ENCODE peak calls at places on chromosome 6, in four cellular contexts. F is astrocyte, R is GM23248, A is PC-9. Y is an unnamed sample.

GRCh38 chr6:2713473-2714358 is 37.0 kb downstream of the MYLK4 start:
- DNase-seq in A (no peak), F (peak; percentile 83), R (no peak), Y (no peak)

GRCh38 chr6:70371454-70372105 is 41.7 kb upstream of the FAM135A start:
- DNase-seq in F (peak; percentile 64), A (peak; percentile 93), R (peak; percentile 93), Y (peak; percentile 84)

GRCh38 chr6:25389501-25389900 is 110.3 kb downstream of the CARMIL1 start:
- DNase-seq in F (peak; percentile 73), A (no peak), R (peak; percentile 84), Y (no peak)

GRCh38 chr6:87789198-87789899 is 87.3 kb upstream of the AKIRIN2 start:
- DNase-seq in F (peak; percentile 36), A (peak; percentile 37), R (peak; percentile 89), Y (peak; percentile 75)

GRCh38 chr6:5095236-5095635 is 10.1 kb downstream of the PPP1R3G start:
- DNase-seq in F (peak; percentile 73), R (peak; percentile 68), A (no peak), Y (no peak)

GRCh38 chr6:142893088-142893487 is 51.9 kb downstream of the HIVEP2 start:
- DNase-seq in F (peak; percentile 59), R (peak; percentile 47), A (peak; percentile 55), Y (no peak)

GRCh38 chr6:84764332-84765049 is at the start of gene TBX18:
- DNase-seq in R (peak; percentile 100), F (peak; percentile 84), A (no peak), Y (peak; percentile 95)

GRCh38 chr6:140586426-140587061 is 1212.1 kb upstream of the CITED2 start:
- DNase-seq in F (no peak), R (no peak), A (no peak), Y (no peak)

GRCh38 chr6:29521006-29521680 is 33.4 kb upstream of the MAS1L start:
- DNase-seq in F (no peak), A (no peak), R (no peak), Y (no peak)

GRCh38 chr6:3894535-3895302 is 45.5 kb downstream of the FAM50B start:
- DNase-seq in R (no peak), A (no peak), F (no peak), Y (no peak)

GRCh38 chr6:72363844-72364740 is 257.8 kb upstream of the KCNQ5 start:
- DNase-seq in F (peak; percentile 98), A (no peak), R (peak; percentile 95), Y (peak; percentile 51)

GRCh38 chr6:14095444-14095843 is 22.1 kb upstream of the CD83 start:
- DNase-seq in F (no peak), A (no peak), R (no peak), Y (no peak)

GRCh38 chr6:42365021-42365420 is 86.7 kb downstream of the TRERF1 start:
- DNase-seq in F (no peak), R (peak; percentile 7), A (no peak), Y (no peak)

GRCh38 chr6:111922454-111923297 is 49.4 kb upstream of the FYN start:
- DNase-seq in A (no peak), F (peak; percentile 71), R (peak; percentile 80), Y (no peak)

GRCh38 chr6:167153523-167153959 is 4.2 kb downstream of the GPR31 start:
- DNase-seq in A (no peak), F (peak; percentile 67), R (peak; percentile 29), Y (no peak)

GRCh38 chr6:20454201-20454824 is 52.6 kb downstream of the E2F3 start:
- DNase-seq in R (no peak), F (no peak), A (no peak), Y (peak; percentile 10)

GRCh38 chr6:89313006-89313405 is 2.1 kb downstream of the GABRR2 start:
- DNase-seq in R (peak; percentile 98), A (no peak), F (peak; percentile 92), Y (peak; percentile 39)

GRCh38 chr6:24640166-24640565 is 5.8 kb downstream of the KIAA0319 start:
- DNase-seq in A (no peak), F (no peak), R (no peak), Y (no peak)

GRCh38 chr6:143934867-143935266 is 70.6 kb downstream of the ZC2HC1B start:
- DNase-seq in A (no peak), F (no peak), R (no peak), Y (no peak)

GRCh38 chr6:82365011-82365751 is 1.6 kb downstream of the TPBG start:
- DNase-seq in R (peak; percentile 68), A (peak; percentile 79), F (peak; percentile 47), Y (peak; percentile 61)

GRCh38 chr6:85136310-85136709 is 313.6 kb upstream of the NT5E start:
- DNase-seq in F (no peak), R (no peak), A (no peak), Y (no peak)

GRCh38 chr6:40244684-40245083 is 310.4 kb upstream of the MOCS1 start:
- DNase-seq in A (no peak), F (no peak), R (no peak), Y (peak; percentile 28)

GRCh38 chr6:149363154-149363553 is 36.9 kb upstream of the SUMO4 start:
- DNase-seq in F (no peak), A (peak; percentile 73), R (no peak), Y (no peak)

GRCh38 chr6:141580988-141581387 is 551.7 kb upstream of the GJE1 start:
- DNase-seq in F (peak; percentile 94), A (no peak), R (peak; percentile 63), Y (no peak)

GRCh38 chr6:127854009-127854408 is 46.8 kb downstream of the THEMIS start:
- DNase-seq in F (no peak), A (no peak), R (no peak), Y (no peak)

DNA sequence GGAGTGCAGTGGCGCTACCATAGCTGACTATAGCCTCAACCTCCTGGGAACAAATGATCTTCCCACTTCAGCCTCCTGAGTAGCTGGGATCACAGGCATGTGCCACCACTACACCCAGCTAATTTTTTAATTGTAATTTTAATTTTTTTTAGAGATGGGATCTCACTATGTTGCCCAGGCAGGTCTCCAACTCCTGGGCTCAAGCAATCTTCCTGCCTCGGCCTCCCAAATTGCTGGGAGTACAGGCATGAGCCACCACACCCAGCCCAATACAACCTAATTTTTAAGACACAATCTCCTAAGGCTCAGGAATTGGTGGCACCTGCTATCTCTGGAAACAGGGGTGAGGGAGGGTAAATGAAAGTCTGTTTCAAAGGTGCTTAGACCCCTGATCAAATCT is 5.8 kb downstream of the ZBTB24 start:
- DNase-seq in R (no peak), A (no peak), F (no peak), Y (no peak)
- H3K79me2 ChIP-seq in R (peaks cover 63% of the 10 kb centered on the region), A (peaks cover 65% of the 10 kb centered on the region), F (peaks cover 61% of the 10 kb centered on the region), Y (peaks cover 71% of the 10 kb centered on the region)

GRCh38 chr6:28399370-28400121 is at the start of gene ZSCAN12:
- DNase-seq in R (peak; percentile 92), F (peak; percentile 71), A (peak; percentile 75), Y (peak; percentile 95)

GRCh38 chr6:28390688-28391087 is 8.9 kb downstream of the ZSCAN12 start:
- DNase-seq in F (no peak), R (no peak), A (no peak), Y (no peak)

GRCh38 chr6:28393912-28394662 is 5.5 kb downstream of the ZSCAN12 start:
- DNase-seq in R (peak; percentile 27), A (no peak), F (no peak), Y (peak; percentile 24)

GRCh38 chr6:28400122-28400451 is 540 bp upstream of the ZSCAN12 start:
- DNase-seq in F (no peak), A (no peak), R (no peak), Y (no peak)

DNA sequence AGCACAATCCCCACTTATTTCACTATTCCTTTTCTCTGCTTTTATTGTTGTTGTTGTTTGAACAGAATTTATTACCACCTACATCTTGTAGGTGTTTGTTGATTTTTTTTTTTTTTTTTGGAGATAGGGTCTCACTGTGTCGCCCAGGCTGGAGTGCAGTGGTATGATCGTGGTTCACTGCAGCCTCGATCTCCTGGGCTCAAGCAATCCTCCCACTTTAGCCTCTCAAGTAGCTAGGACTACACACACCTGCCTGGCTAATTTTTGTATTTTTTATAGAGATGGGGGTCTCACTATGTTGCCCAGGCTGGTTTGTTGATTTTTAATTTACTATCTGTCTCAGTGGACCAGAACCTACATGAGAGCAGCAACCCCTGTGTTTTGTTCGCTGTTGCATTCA is 3.6 kb downstream of the ZSCAN12 start:
- DNase-seq in F (no peak), R (no peak), A (no peak), Y (no peak)
- H3K79me2 ChIP-seq in F (peaks cover 60% of the 10 kb centered on the region), R (peaks cover 45% of the 10 kb centered on the region), A (peaks cover 51% of the 10 kb centered on the region), Y (peaks cover 69% of the 10 kb centered on the region)

GRCh38 chr6:28090902-28091586 is 10.7 kb downstream of the ZNF165 start:
- DNase-seq in A (no peak), R (peak; percentile 48), F (no peak), Y (no peak)
- H3K79me2 ChIP-seq in A (no peaks in the 10 kb centered on the region), R (no peaks in the 10 kb centered on the region), F (no peaks in the 10 kb centered on the region), Y (no peaks in the 10 kb centered on the region)

GRCh38 chr6:17628873-17629272 is 28.8 kb downstream of the FAM8A1 start:
- DNase-seq in A (no peak), R (no peak), F (no peak), Y (no peak)
- H3K79me2 ChIP-seq in A (peaks cover 8% of the 10 kb centered on the region), R (peaks cover 85% of the 10 kb centered on the region), F (peaks cover 57% of the 10 kb centered on the region), Y (peaks cover 16% of the 10 kb centered on the region)

GRCh38 chr6:52527436-52527835 is 49.4 kb downstream of the TRAM2 start:
- DNase-seq in F (no peak), R (no peak), A (no peak), Y (no peak)

GRCh38 chr6:52529311-52529710 is 47.5 kb downstream of the TRAM2 start:
- DNase-seq in F (no peak), R (no peak), A (no peak), Y (no peak)

GRCh38 chr6:52524921-52525320 is 51.9 kb downstream of the TRAM2 start:
- DNase-seq in F (no peak), R (no peak), A (no peak), Y (no peak)

GRCh38 chr6:52523363-52524207 is 53.3 kb downstream of the TRAM2 start:
- DNase-seq in A (no peak), R (peak; percentile 29), F (no peak), Y (no peak)

DNA sequence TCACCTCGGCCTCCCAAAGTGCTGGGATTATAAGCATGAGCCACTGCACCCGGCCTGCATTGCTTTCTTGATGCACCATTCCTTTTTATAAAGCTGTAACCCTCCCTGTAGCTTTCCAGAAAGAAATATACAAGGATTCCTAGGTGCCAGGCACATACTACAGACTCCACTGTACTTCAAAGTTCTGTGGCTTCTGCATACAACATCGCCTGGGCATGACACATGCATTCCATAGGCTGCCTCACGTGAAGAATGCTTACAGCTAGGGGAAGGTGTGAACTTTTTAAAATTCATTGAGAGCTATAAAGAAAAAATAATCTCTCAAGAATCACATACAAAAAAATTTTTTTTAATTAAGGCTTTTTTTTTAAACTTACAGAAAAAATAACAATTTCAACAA is 50.2 kb downstream of the TRAM2 start:
- DNase-seq in A (no peak), F (peak; percentile 54), R (peak; percentile 72), Y (no peak)
- H3K79me2 ChIP-seq in A (no peaks in the 10 kb centered on the region), F (peaks cover 71% of the 10 kb centered on the region), R (peaks cover 98% of the 10 kb centered on the region), Y (peaks cover 48% of the 10 kb centered on the region)

GRCh38 chr6:33787954-33788693 is 806 bp downstream of the LEMD2 start:
- DNase-seq in A (no peak), R (peak; percentile 89), F (peak; percentile 76), Y (peak; percentile 81)
- H3K79me2 ChIP-seq in A (peaks cover 35% of the 10 kb centered on the region), R (peaks cover 45% of the 10 kb centered on the region), F (peaks cover 59% of the 10 kb centered on the region), Y (peaks cover 44% of the 10 kb centered on the region)

GRCh38 chr6:117494694-117495318 is 12.3 kb downstream of the DCBLD1 start:
- DNase-seq in R (no peak), A (no peak), F (no peak), Y (no peak)
- H3K79me2 ChIP-seq in R (peaks cover 81% of the 10 kb centered on the region), A (peaks cover 9% of the 10 kb centered on the region), F (peaks cover 93% of the 10 kb centered on the region), Y (peaks cover 92% of the 10 kb centered on the region)